ENCODE peak calls at places on chromosomes 5 and 9, in four cellular contexts. D is nephron progenitor cell, Q is colonic mucosa, Y is AG04450. I is an unnamed sample.

GRCh38 chr9:77708416-77708815 is 60.3 kb upstream of the GNA14 start:
- DNase-seq in D (no peak), Q (no peak), Y (peak), I (no peak)

GRCh38 chr9:134995792-134996120 is 78.0 kb upstream of the FCN1 start:
- DNase-seq in D (no peak), Q (no peak), Y (no peak), I (no peak)

GRCh38 chr5:173864126-173865075 is 23.7 kb upstream of the CPEB4 start:
- DNase-seq in D (no peak), Q (peak), Y (no peak), I (no peak)

GRCh38 chr9:6126377-6126776 is 89.2 kb upstream of the IL33 start:
- DNase-seq in D (no peak), Q (no peak), Y (no peak), I (no peak)

GRCh38 chr5:148421661-148422060 is 37.9 kb downstream of the FBXO38 start:
- DNase-seq in D (no peak), Q (no peak), Y (no peak), I (no peak)

GRCh38 chr9:2727966-2728613 is 10.8 kb downstream of the KCNV2 start:
- DNase-seq in D (peak), Q (no peak), Y (peak), I (no peak)

GRCh38 chr5:96876292-96876850 is at the start of gene ERAP2:
- DNase-seq in D (no peak), Q (peak), Y (no peak), I (peak)

GRCh38 chr5:6582507-6583048 is 50.3 kb downstream of the NSUN2 start:
- DNase-seq in D (no peak), Q (no peak), Y (no peak), I (no peak)

GRCh38 chr5:96142184-96142781 is 180.6 kb upstream of the ELL2 start:
- DNase-seq in D (no peak), Q (no peak), Y (no peak), I (no peak)

GRCh38 chr5:135569755-135570452 is 8.9 kb downstream of the CXCL14 start:
- DNase-seq in D (peak), Q (no peak), Y (no peak), I (no peak)
- TF ChIP-seq CTCF in D (peak), Q (peak), Y (peak), I (peak)

GRCh38 chr5:142317173-142317572 is 7.6 kb downstream of the SPRY4 start:
- DNase-seq in D (no peak), Q (no peak), Y (no peak), I (no peak)
- TF ChIP-seq CTCF in D (no peak), Q (no peak), Y (no peak), I (no peak)

GRCh38 chr9:87910821-87911220 is 6.9 kb upstream of the SPATA31C1 start:
- DNase-seq in D (no peak), Q (no peak), Y (no peak), I (no peak)

GRCh38 chr9:87909310-87910041 is 8.3 kb upstream of the SPATA31C1 start:
- DNase-seq in D (no peak), Q (peak), Y (no peak), I (no peak)
- TF ChIP-seq CTCF in D (no peak), Q (peak), Y (no peak), I (no peak)

DNA sequence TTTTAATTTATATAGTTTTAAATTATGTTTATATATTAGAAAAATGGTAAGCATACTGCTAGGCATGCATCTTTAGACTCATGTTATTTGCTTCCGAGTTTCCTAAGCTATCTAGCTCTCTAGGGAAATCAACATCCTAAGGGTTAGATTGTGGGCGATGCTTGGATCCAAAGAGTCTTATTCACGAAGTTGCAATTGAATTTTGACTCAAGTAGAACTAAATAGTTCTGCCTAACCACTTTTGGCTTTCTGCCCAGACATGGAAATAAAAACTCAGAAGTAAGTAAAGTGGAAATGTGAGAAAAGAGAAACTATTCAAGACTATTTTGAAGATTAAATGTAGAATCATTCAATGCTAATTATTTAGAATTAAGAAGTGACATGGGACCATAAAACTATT is 440.4 kb downstream of the CDH18 start:
- DNase-seq in D (no peak), Q (no peak), Y (no peak), I (no peak)
- TF ChIP-seq CTCF in D (no peak), Q (no peak), Y (no peak), I (no peak)

DNA sequence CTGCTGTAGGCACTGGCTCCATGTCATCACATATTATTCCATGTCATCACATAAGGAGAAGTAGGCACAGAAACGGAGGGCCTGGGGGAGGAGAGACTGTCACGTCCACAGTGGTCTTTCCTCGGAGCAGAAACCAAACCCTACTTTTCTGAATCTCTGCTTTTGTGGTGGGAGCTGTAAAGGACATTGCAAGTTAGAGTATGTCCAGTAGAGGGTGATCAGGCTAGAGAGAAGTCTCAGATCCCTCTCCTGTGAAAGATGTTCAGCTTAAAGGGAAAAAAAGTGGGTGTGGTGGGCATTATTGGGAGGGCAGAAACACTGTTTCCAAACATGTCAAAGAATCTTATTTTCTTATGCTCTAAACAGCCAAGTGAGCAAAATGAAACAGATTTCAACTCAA is 19.4 kb upstream of the FBP2 start:
- DNase-seq in D (no peak), Q (no peak), Y (no peak), I (no peak)
- TF ChIP-seq CTCF in D (no peak), Q (no peak), Y (no peak), I (no peak)

DNA sequence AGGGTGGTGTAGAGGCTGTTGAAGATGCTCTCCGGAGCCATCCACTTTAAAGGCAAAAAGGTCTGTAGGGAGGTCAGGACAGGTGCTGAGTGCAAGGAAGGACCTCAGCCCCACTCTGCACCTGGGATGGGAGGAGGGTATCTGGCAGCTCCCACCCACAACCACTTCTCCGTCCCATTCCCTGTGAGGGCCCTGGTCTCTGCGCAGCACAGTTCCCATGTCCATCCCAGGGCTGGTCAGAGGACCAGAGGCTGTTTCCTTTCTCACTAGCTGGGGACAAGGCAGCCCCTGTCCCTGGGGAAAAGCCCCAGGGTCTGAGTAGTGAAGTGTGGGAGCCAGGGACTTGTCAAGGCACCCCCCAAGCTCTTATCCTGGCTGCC is 33.7 kb upstream of the CSF1R start:
- DNase-seq in D (no peak), Q (no peak), Y (no peak), I (no peak)
- TF ChIP-seq CTCF in D (no peak), Q (no peak), Y (no peak), I (no peak)

GRCh38 chr9:95736370-95736769 is 139.1 kb upstream of the ERCC6L2 start:
- DNase-seq in D (no peak), Q (no peak), Y (no peak), I (no peak)
- TF ChIP-seq CTCF in D (peak), Q (no peak), Y (peak), I (no peak)

GRCh38 chr9:137188490-137189296 is at the start of the genes ANAPC2 and SSNA1:
- DNase-seq in D (peak), Q (peak), Y (peak), I (peak)
- TF ChIP-seq CTCF in D (no peak), Q (peak), Y (peak), I (peak)